ENCODE peak calls at places on chromosome 17, in six cellular contexts. D is RPMI7951, C is NT2/D1, I is NCI-H1930, G is occipital lobe, H is NCI-H1417. J is an unnamed sample.

GRCh38 chr17:7914771-7915610 is 1.1 kb downstream of the RNF227 start:
- DNase-seq in D (peak; percentile 43), G (no peak), H (peak; percentile 48), C (no peak), I (no peak), J (no peak)

GRCh38 chr17:75864448-75864871 is 9.3 kb upstream of the WBP2 start:
- DNase-seq in D (no peak), C (no peak), G (no peak), H (no peak), I (no peak), J (no peak)

GRCh38 chr17:78484300-78485159 is 92.7 kb downstream of the DNAH17 start:
- DNase-seq in H (no peak), D (peak; percentile 33), C (no peak), G (no peak), I (peak; percentile 15), J (no peak)

GRCh38 chr17:2250140-2251095 is 53.2 kb downstream of the SMG6 start:
- DNase-seq in C (no peak), D (no peak), G (no peak), H (no peak), I (no peak), J (no peak)

GRCh38 chr17:66420961-66421371 is 118.6 kb downstream of the PRKCA start:
- DNase-seq in H (no peak), G (no peak), I (no peak), C (no peak), D (peak; percentile 18), J (no peak)

GRCh38 chr17:70332356-70332755 is 163.0 kb downstream of the KCNJ2 start:
- DNase-seq in G (no peak), D (no peak), I (no peak), C (no peak), H (peak; percentile 37), J (no peak)

GRCh38 chr17:4934173-4934979 is 2.3 kb downstream of the GP1BA start:
- DNase-seq in H (no peak), G (no peak), D (peak; percentile 78), I (no peak), C (no peak), J (no peak)

GRCh38 chr17:77810536-77810935 is 148.0 kb upstream of the TNRC6C start:
- DNase-seq in I (no peak), G (no peak), H (peak; percentile 19), D (peak; percentile 25), C (peak; percentile 32), J (no peak)

GRCh38 chr17:14303343-14304221 is 2.7 kb downstream of the HS3ST3B1 start:
- DNase-seq in D (no peak), H (no peak), I (no peak), C (no peak), G (no peak), J (no peak)

GRCh38 chr17:46811978-46812583 is 6.4 kb downstream of the WNT3 start:
- DNase-seq in I (no peak), H (no peak), D (no peak), G (no peak), C (no peak), J (no peak)

GRCh38 chr17:26792486-26792885 is 501.4 kb upstream of the WSB1 start:
- DNase-seq in G (no peak), I (no peak), D (peak; percentile 0), H (no peak), C (no peak), J (no peak)

GRCh38 chr17:49404371-49404770 is 10.3 kb downstream of the PHB1 start:
- DNase-seq in C (no peak), G (no peak), D (no peak), I (no peak), H (no peak), J (no peak)

GRCh38 chr17:2092253-2092652 is 37.4 kb downstream of the HIC1 start:
- DNase-seq in I (no peak), G (no peak), C (no peak), H (no peak), D (no peak), J (no peak)

GRCh38 chr17:8062807-8063483 is 24.1 kb downstream of the ALOX15B start:
- DNase-seq in C (no peak), H (peak; percentile 9), G (no peak), I (peak; percentile 43), D (no peak), J (no peak)

GRCh38 chr17:6711681-6712057 is 1.5 kb downstream of the SLC13A5 start:
- DNase-seq in D (no peak), I (no peak), G (no peak), H (no peak), C (no peak), J (no peak)

GRCh38 chr17:19397556-19398041 is 10.6 kb upstream of the MFAP4 start:
- DNase-seq in D (no peak), I (no peak), C (no peak), H (no peak), G (no peak), J (no peak)